ENCODE peak calls at places on chromosomes 13 and 19, in eight cellular contexts. A is heart left ventricle, L is HCT116, I is choroid plexus epithelial cell, S is GM12865, V is neural progenitor cell, X is osteoblast, P is cardiac muscle cell. T is an unnamed sample.

GRCh38 chr13:113935081-113935511 is 38.8 kb downstream of the C13orf46 start:
- DNase-seq in L (no peak), S (no peak), P (no peak), X (peak), V (peak), I (no peak), A (no peak), T (no peak)

GRCh38 chr13:113421673-113422270 is 31.5 kb downstream of the ADPRHL1 start:
- DNase-seq in X (no peak), L (no peak), V (no peak), S (no peak), P (no peak), A (peak), I (peak), T (no peak)

GRCh38 chr13:75368167-75368566 is 113.8 kb downstream of the TBC1D4 start:
- DNase-seq in X (no peak), A (no peak), L (peak), P (no peak), S (peak), V (no peak), I (peak), T (no peak)

GRCh38 chr19:17686592-17687042 is 1.5 kb downstream of the UNC13A start:
- DNase-seq in L (peak), X (peak), V (peak), I (peak), S (no peak), A (peak), P (peak), T (no peak)

GRCh38 chr13:27967203-27967735 is 1.8 kb downstream of the CDX2 start:
- DNase-seq in V (no peak), S (no peak), L (no peak), I (no peak), A (no peak), X (peak), P (no peak), T (no peak)

GRCh38 chr19:23527797-23528196 is 132.5 kb upstream of the ZNF91 start:
- DNase-seq in A (no peak), V (no peak), S (peak), P (no peak), X (no peak), I (no peak), L (no peak), T (no peak)

GRCh38 chr13:98144501-98145350 is 1.8 kb downstream of the FARP1 start:
- DNase-seq in P (peak), A (no peak), S (peak), I (peak), L (peak), X (peak), V (peak), T (no peak)

GRCh38 chr19:29054886-29055675 is 157.9 kb downstream of the UQCRFS1 start:
- DNase-seq in P (no peak), S (no peak), L (no peak), I (no peak), X (no peak), A (no peak), V (no peak), T (no peak)

GRCh38 chr13:27637289-27637626 is 15.6 kb downstream of the POLR1D start:
- DNase-seq in P (no peak), L (no peak), S (no peak), X (no peak), A (no peak), I (no peak), V (peak), T (no peak)

GRCh38 chr13:113531041-113531873 is 40.7 kb upstream of the DCUN1D2 start:
- DNase-seq in V (no peak), P (no peak), X (no peak), I (no peak), L (no peak), S (no peak), A (no peak), T (no peak)

GRCh38 chr13:56886398-56886797 is 254.3 kb upstream of the PRR20A start:
- DNase-seq in X (no peak), L (no peak), S (no peak), A (no peak), V (no peak), P (no peak), I (no peak), T (no peak)

GRCh38 chr13:20565120-20565736 is 1.7 kb upstream of the IFT88 start:
- DNase-seq in X (no peak), S (peak), A (no peak), P (no peak), I (no peak), L (no peak), V (no peak), T (no peak)

GRCh38 chr13:88144580-88144979 is 473.4 kb downstream of the SLITRK5 start:
- DNase-seq in P (no peak), I (no peak), X (no peak), S (no peak), L (no peak), A (no peak), V (no peak), T (no peak)

GRCh38 chr13:26184791-26185250 is 37.3 kb downstream of the RNF6 start:
- DNase-seq in A (peak), P (peak), V (peak), S (peak), I (peak), L (peak), X (no peak), T (no peak)

GRCh38 chr13:112059457-112060317 is 7.3 kb upstream of the SOX1 start:
- DNase-seq in P (no peak), S (no peak), A (no peak), L (no peak), V (peak), X (peak), I (no peak), T (no peak)

GRCh38 chr19:22623841-22624221 is 10.3 kb upstream of the ZNF492 start:
- DNase-seq in X (peak), S (no peak), V (no peak), L (no peak), I (no peak), P (no peak), A (no peak), T (no peak)

DNA sequence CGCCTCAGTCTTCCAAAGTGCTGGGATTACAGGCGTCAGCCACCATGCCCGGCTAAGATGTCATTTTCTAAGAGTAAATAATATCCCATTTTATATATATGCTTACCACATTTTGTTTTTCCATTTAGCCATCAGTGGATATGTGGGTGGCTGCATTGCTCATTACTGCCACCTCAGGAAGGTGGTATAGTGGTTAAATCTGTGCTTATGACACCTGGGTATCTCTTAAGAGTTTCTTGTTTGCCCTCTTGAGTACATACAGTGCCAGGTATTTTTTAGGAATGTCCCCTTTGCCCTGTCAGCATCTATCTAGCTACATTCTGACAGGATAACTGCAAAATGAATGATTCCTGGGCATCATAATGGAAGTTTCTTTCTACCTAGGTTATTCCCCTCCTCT is 14.6 kb downstream of the ZNF69 start:
- DNase-seq in L (no peak), V (no peak), S (no peak), I (no peak), A (no peak), X (no peak), P (no peak), T (no peak)
- TF ChIP-seq CTCF in L (no peak), V (no peak), S (no peak), I (no peak), A (no peak), X (no peak), P (no peak), T (peak)

DNA sequence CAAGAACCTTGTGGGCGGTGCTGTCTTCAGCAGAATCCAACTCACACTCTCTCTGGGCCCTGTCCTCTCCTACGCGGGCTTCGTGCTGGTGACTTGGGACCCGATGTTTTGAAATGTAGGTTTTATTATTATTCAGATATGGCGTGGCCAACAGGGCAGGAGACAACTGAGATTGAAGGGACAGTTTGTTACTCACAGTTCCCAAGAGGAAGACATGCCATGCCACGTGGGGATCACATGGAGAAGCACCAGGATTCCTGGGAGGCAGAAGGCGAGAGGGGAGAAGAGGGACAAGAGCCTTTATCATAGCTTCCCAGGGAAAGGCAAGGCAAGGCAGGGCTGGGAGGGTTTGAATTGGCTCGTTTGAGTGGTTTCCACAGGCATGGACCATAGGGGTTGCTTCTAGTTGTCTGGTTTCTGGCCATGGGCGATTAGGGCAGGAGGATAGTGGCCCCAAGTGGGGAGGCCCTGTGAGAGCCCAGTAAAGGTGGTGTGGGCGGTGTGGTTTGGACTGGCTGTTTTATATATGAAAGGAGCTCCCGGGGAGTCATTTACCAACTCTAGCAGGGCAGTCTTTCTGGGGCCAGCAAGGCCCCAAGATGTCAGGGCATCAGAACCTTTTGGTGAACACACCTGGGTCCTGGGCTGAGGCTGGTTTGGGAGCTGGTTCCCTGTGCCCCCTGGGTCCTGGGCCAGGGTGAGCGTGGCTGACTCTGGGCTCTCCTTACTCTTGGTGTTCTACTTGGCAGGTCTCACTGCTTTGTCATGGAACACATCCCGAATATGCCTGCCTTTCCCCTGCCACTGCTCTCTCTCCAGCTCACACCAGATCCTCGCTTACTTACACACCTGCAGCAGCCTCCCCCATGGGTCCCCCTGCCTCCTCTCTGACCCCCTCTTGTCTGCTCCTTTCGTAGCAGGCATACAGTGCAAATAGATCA is 94.0 kb upstream of the ZNF536 start:
- DNase-seq in I (no peak), L (no peak), S (no peak), V (no peak), A (no peak), X (no peak), P (no peak), T (no peak)
- H3K4me3 ChIP-seq in I (no peak), L (no peak), S (no peak), V (no peak), A (no peak), X (no peak), P (no peak), T (no peak)

GRCh38 chr19:1855040-1855827 is 7.0 kb upstream of the REXO1 start:
- DNase-seq in A (peak), P (peak), V (peak), S (peak), I (peak), X (peak), L (peak), T (peak)
- TF ChIP-seq CTCF in A (no peak), P (no peak), V (no peak), S (no peak), I (no peak), X (no peak), L (no peak), T (no peak)

GRCh38 chr19:3094638-3095374 is 644 bp downstream of the GNA11 start:
- DNase-seq in L (no peak), P (peak), S (peak), V (peak), I (peak), X (peak), A (no peak), T (no peak)
- H3K4me3 ChIP-seq in L (peak), P (peak), S (peak), V (peak), I (peak), X (peak), A (peak), T (peak)

DNA sequence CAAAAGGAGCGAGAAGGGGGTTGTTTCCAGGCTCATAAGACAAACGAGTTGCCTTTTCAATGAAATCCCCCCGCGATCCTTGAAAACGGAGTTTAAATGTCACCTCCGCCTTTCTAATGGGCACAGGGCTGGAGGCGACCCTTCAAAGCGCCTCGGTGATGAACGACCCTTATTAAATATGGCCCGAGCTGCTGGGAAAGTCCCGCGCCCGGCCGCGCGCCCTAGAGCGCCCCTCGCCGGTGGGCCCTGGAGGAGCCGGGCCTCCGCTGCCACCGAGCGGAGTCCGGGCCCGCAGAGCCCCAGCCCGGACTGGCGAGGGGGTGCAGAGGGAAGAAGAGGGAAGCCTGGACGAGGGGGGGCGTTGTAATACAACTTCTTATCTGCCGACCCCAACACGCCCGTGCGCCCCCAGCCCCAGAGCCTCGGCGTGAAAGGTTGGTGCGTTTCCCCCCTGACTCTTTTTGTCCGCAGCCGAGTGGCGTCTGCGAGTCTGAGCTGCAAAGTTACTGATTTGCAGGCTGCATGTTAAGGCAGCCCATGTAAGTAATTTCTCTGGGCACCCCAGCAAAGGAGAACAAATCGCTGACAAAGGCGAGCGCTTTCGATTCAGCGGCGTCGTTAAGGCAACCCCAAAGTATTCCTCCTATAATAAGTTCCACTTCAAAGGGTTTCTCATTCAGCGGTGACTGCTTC is 11.9 kb downstream of the ZIC5 start:
- DNase-seq in S (no peak), P (peak), X (peak), I (peak), V (peak), L (no peak), A (no peak), T (no peak)
- TF ChIP-seq CTCF in S (no peak), P (peak), X (no peak), I (no peak), V (peak), L (no peak), A (no peak), T (no peak)